ENCODE peak calls at places on chromosomes 5 and 9, in four cellular contexts. Q, A, Y and B are unnamed samples.

GRCh38 chr9:132474253-132474652 is 64.2 kb downstream of the CFAP77 start:
- DNase-seq in Q (no peak), A (no peak), Y (no peak), B (no peak)

GRCh38 chr5:111676496-111676895 is 80.5 kb downstream of the NREP start:
- DNase-seq in Q (no peak), A (no peak), Y (no peak), B (no peak)

GRCh38 chr5:149445739-149446369 is 66.8 kb upstream of the IL17B start:
- DNase-seq in Q (no peak), A (no peak), Y (no peak), B (no peak)

GRCh38 chr5:34455096-34455495 is 201.0 kb upstream of the RAI14 start:
- DNase-seq in Q (no peak), A (no peak), Y (no peak), B (no peak)

GRCh38 chr9:130368631-130369103 is 76.1 kb upstream of the ASS1 start:
- DNase-seq in Q (no peak), A (no peak), Y (peak; percentile 8), B (no peak)

GRCh38 chr9:4333231-4333740 is 33.4 kb upstream of the GLIS3 start:
- DNase-seq in Q (no peak), A (no peak), Y (no peak), B (no peak)

GRCh38 chr9:109538346-109538745 is 40.2 kb upstream of the PTPN3 start:
- DNase-seq in Q (no peak), A (no peak), Y (no peak), B (no peak)

GRCh38 chr5:96124589-96124988 is 162.9 kb upstream of the ELL2 start:
- DNase-seq in Q (no peak), A (no peak), Y (no peak), B (no peak)

GRCh38 chr9:9912459-9912858 is 700.3 kb downstream of the PTPRD start:
- DNase-seq in Q (no peak), A (no peak), Y (no peak), B (no peak)

GRCh38 chr5:116002116-116002906 is 30.0 kb upstream of the ARL14EPL start:
- DNase-seq in Q (no peak), A (no peak), Y (no peak), B (no peak)

GRCh38 chr5:65790371-65791163 is 68.6 kb downstream of the NLN start:
- DNase-seq in Q (no peak), A (no peak), Y (peak; percentile 28), B (no peak)

GRCh38 chr5:106959447-106959846 is 711.3 kb downstream of the EFNA5 start:
- DNase-seq in Q (no peak), A (no peak), Y (no peak), B (no peak)

GRCh38 chr9:112037281-112038016 is 137.6 kb downstream of the SUSD1 start:
- DNase-seq in Q (no peak), A (no peak), Y (peak; percentile 52), B (no peak)

GRCh38 chr5:151130922-151131891 is 26.4 kb downstream of the ANXA6 start:
- DNase-seq in Q (no peak), A (no peak), Y (no peak), B (no peak)

GRCh38 chr9:29349050-29349449 is 1775.8 kb upstream of the C9orf72 start:
- DNase-seq in Q (no peak), A (no peak), Y (no peak), B (no peak)

GRCh38 chr5:107542428-107542827 is 128.3 kb downstream of the EFNA5 start:
- DNase-seq in Q (no peak), A (no peak), Y (no peak), B (no peak)

GRCh38 chr5:123365163-123365562 is 58.0 kb downstream of the CEP120 start:
- DNase-seq in Q (no peak), A (no peak), Y (no peak), B (no peak)

GRCh38 chr5:180333661-180334060 is 19.5 kb downstream of the GFPT2 start:
- DNase-seq in Q (no peak), A (no peak), Y (no peak), B (no peak)

GRCh38 chr5:13809921-13810320 is 134.6 kb downstream of the DNAH5 start:
- DNase-seq in Q (no peak), A (no peak), Y (no peak), B (no peak)

GRCh38 chr9:137079401-137079787 is 2.1 kb downstream of the UAP1L1 start:
- DNase-seq in Q (no peak), A (no peak), Y (no peak), B (no peak)

GRCh38 chr5:59673438-59674058 is 220.0 kb downstream of the PDE4D start:
- DNase-seq in Q (no peak), A (no peak), Y (no peak), B (no peak)

GRCh38 chr5:142433526-142434321 is 108.9 kb upstream of the SPRY4 start:
- DNase-seq in Q (no peak), A (no peak), Y (no peak), B (no peak)

GRCh38 chr9:97059661-97060060 is 20.7 kb upstream of the CTSV start:
- DNase-seq in Q (no peak), A (no peak), Y (no peak), B (no peak)

GRCh38 chr5:45484781-45485180 is 211.4 kb downstream of the HCN1 start:
- DNase-seq in Q (no peak), A (no peak), Y (no peak), B (no peak)

GRCh38 chr9:133787749-133788015 is 49.5 kb upstream of the SARDH start:
- DNase-seq in Q (no peak), A (peak; percentile 83), Y (no peak), B (peak; percentile 83)

GRCh38 chr5:84028093-84028492 is 307.4 kb upstream of the HAPLN1 start:
- DNase-seq in Q (no peak), A (no peak), Y (no peak), B (no peak)